ENCODE peak calls at places on chromosome 4, in nine cellular contexts. One of them, this sample, is unnamed.

GRCh38 chr4:163748474-163748873 is 254.0 kb downstream of the TMA16 start:
- DNase-seq in Peyer's patch: no peak
- DNase-seq in ACHN: no peak
- DNase-seq in mucosa of descending colon: no peak
- DNase-seq in stimulated activated CD4-positive, alpha-beta T cell treated with anti-CD3 and anti-CD28 coated beads, Interleukin-1b, Interleukin-23, amount 100 ng/mL, for 4 hours: no peak
- DNase-seq in endothelial cell: no peak
- DNase-seq in D341Med: peak; percentile 61
- DNase-seq in T-helper 2 cell: no peak
- DNase-seq in Caki2: peak; percentile 13
- DNase-seq in this sample: no peak

GRCh38 chr4:21769404-21770147 is 179.0 kb downstream of the KCNIP4 start:
- DNase-seq in Caki2: peak; percentile 71
- DNase-seq in stimulated activated CD4-positive, alpha-beta T cell treated with anti-CD3 and anti-CD28 coated beads, Interleukin-1b, Interleukin-23, amount 100 ng/mL, for 4 hours: no peak
- DNase-seq in endothelial cell: no peak
- DNase-seq in T-helper 2 cell: no peak
- DNase-seq in D341Med: no peak
- DNase-seq in ACHN: peak; percentile 44
- DNase-seq in mucosa of descending colon: no peak
- DNase-seq in Peyer's patch: no peak
- DNase-seq in this sample: no peak

GRCh38 chr4:141039156-141039555 is 94.1 kb downstream of the RNF150 start:
- DNase-seq in D341Med: no peak
- DNase-seq in ACHN: no peak
- DNase-seq in Caki2: no peak
- DNase-seq in stimulated activated CD4-positive, alpha-beta T cell treated with anti-CD3 and anti-CD28 coated beads, Interleukin-1b, Interleukin-23, amount 100 ng/mL, for 4 hours: no peak
- DNase-seq in Peyer's patch: no peak
- DNase-seq in mucosa of descending colon: no peak
- DNase-seq in endothelial cell: no peak
- DNase-seq in T-helper 2 cell: no peak
- DNase-seq in this sample: no peak

GRCh38 chr4:621296-622070 is 3.9 kb upstream of the PDE6B start:
- DNase-seq in mucosa of descending colon: no peak
- DNase-seq in T-helper 2 cell: no peak
- DNase-seq in Caki2: no peak
- DNase-seq in D341Med: no peak
- DNase-seq in Peyer's patch: no peak
- DNase-seq in ACHN: no peak
- DNase-seq in stimulated activated CD4-positive, alpha-beta T cell treated with anti-CD3 and anti-CD28 coated beads, Interleukin-1b, Interleukin-23, amount 100 ng/mL, for 4 hours: no peak
- DNase-seq in endothelial cell: no peak
- DNase-seq in this sample: no peak

GRCh38 chr4:144578681-144579080 is 67.3 kb upstream of the HHIP start:
- DNase-seq in Caki2: no peak
- DNase-seq in ACHN: no peak
- DNase-seq in T-helper 2 cell: no peak
- DNase-seq in mucosa of descending colon: no peak
- DNase-seq in stimulated activated CD4-positive, alpha-beta T cell treated with anti-CD3 and anti-CD28 coated beads, Interleukin-1b, Interleukin-23, amount 100 ng/mL, for 4 hours: no peak
- DNase-seq in Peyer's patch: no peak
- DNase-seq in D341Med: no peak
- DNase-seq in endothelial cell: no peak
- DNase-seq in this sample: no peak

GRCh38 chr4:31239886-31240285 is 519.7 kb downstream of the PCDH7 start:
- DNase-seq in D341Med: no peak
- DNase-seq in T-helper 2 cell: no peak
- DNase-seq in Caki2: no peak
- DNase-seq in stimulated activated CD4-positive, alpha-beta T cell treated with anti-CD3 and anti-CD28 coated beads, Interleukin-1b, Interleukin-23, amount 100 ng/mL, for 4 hours: no peak
- DNase-seq in Peyer's patch: no peak
- DNase-seq in endothelial cell: no peak
- DNase-seq in mucosa of descending colon: no peak
- DNase-seq in ACHN: no peak
- DNase-seq in this sample: no peak

GRCh38 chr4:6188687-6189305 is 11.6 kb downstream of the JAKMIP1 start:
- DNase-seq in Peyer's patch: no peak
- DNase-seq in stimulated activated CD4-positive, alpha-beta T cell treated with anti-CD3 and anti-CD28 coated beads, Interleukin-1b, Interleukin-23, amount 100 ng/mL, for 4 hours: no peak
- DNase-seq in mucosa of descending colon: no peak
- DNase-seq in T-helper 2 cell: no peak
- DNase-seq in D341Med: no peak
- DNase-seq in endothelial cell: no peak
- DNase-seq in Caki2: no peak
- DNase-seq in ACHN: no peak
- DNase-seq in this sample: no peak

GRCh38 chr4:126530996-126531585 is 1101.7 kb upstream of the INTU start:
- DNase-seq in Peyer's patch: no peak
- DNase-seq in Caki2: no peak
- DNase-seq in D341Med: no peak
- DNase-seq in ACHN: no peak
- DNase-seq in stimulated activated CD4-positive, alpha-beta T cell treated with anti-CD3 and anti-CD28 coated beads, Interleukin-1b, Interleukin-23, amount 100 ng/mL, for 4 hours: no peak
- DNase-seq in T-helper 2 cell: no peak
- DNase-seq in mucosa of descending colon: no peak
- DNase-seq in endothelial cell: no peak
- DNase-seq in this sample: no peak

GRCh38 chr4:26141101-26141830 is 179.5 kb upstream of the RBPJ start:
- DNase-seq in mucosa of descending colon: peak; percentile 53
- DNase-seq in stimulated activated CD4-positive, alpha-beta T cell treated with anti-CD3 and anti-CD28 coated beads, Interleukin-1b, Interleukin-23, amount 100 ng/mL, for 4 hours: no peak
- DNase-seq in T-helper 2 cell: no peak
- DNase-seq in D341Med: no peak
- DNase-seq in Peyer's patch: no peak
- DNase-seq in Caki2: no peak
- DNase-seq in ACHN: no peak
- DNase-seq in endothelial cell: no peak
- DNase-seq in this sample: no peak

GRCh38 chr4:141080668-141081067 is 52.6 kb downstream of the RNF150 start:
- DNase-seq in Peyer's patch: no peak
- DNase-seq in stimulated activated CD4-positive, alpha-beta T cell treated with anti-CD3 and anti-CD28 coated beads, Interleukin-1b, Interleukin-23, amount 100 ng/mL, for 4 hours: no peak
- DNase-seq in T-helper 2 cell: no peak
- DNase-seq in Caki2: no peak
- DNase-seq in ACHN: no peak
- DNase-seq in D341Med: no peak
- DNase-seq in endothelial cell: no peak
- DNase-seq in mucosa of descending colon: no peak
- DNase-seq in this sample: no peak

GRCh38 chr4:140595065-140595464 is 26.3 kb upstream of the UCP1 start:
- DNase-seq in T-helper 2 cell: peak; percentile 74
- DNase-seq in D341Med: peak; percentile 58
- DNase-seq in Peyer's patch: no peak
- DNase-seq in ACHN: peak; percentile 19
- DNase-seq in stimulated activated CD4-positive, alpha-beta T cell treated with anti-CD3 and anti-CD28 coated beads, Interleukin-1b, Interleukin-23, amount 100 ng/mL, for 4 hours: no peak
- DNase-seq in endothelial cell: no peak
- DNase-seq in mucosa of descending colon: no peak
- DNase-seq in Caki2: peak; percentile 30
- DNase-seq in this sample: no peak

GRCh38 chr4:82499705-82500104 is 62.1 kb downstream of the TMEM150C start:
- DNase-seq in D341Med: no peak
- DNase-seq in T-helper 2 cell: no peak
- DNase-seq in Caki2: no peak
- DNase-seq in stimulated activated CD4-positive, alpha-beta T cell treated with anti-CD3 and anti-CD28 coated beads, Interleukin-1b, Interleukin-23, amount 100 ng/mL, for 4 hours: no peak
- DNase-seq in ACHN: no peak
- DNase-seq in Peyer's patch: no peak
- DNase-seq in mucosa of descending colon: no peak
- DNase-seq in endothelial cell: no peak
- DNase-seq in this sample: no peak

GRCh38 chr4:104418313-104418712 is 76.4 kb downstream of the CXXC4 start:
- DNase-seq in Caki2: no peak
- DNase-seq in ACHN: no peak
- DNase-seq in mucosa of descending colon: no peak
- DNase-seq in Peyer's patch: no peak
- DNase-seq in stimulated activated CD4-positive, alpha-beta T cell treated with anti-CD3 and anti-CD28 coated beads, Interleukin-1b, Interleukin-23, amount 100 ng/mL, for 4 hours: no peak
- DNase-seq in T-helper 2 cell: no peak
- DNase-seq in D341Med: no peak
- DNase-seq in endothelial cell: no peak
- DNase-seq in this sample: no peak

GRCh38 chr4:184843984-184844554 is 18.3 kb upstream of the ACSL1 start:
- DNase-seq in D341Med: no peak
- DNase-seq in mucosa of descending colon: no peak
- DNase-seq in endothelial cell: no peak
- DNase-seq in stimulated activated CD4-positive, alpha-beta T cell treated with anti-CD3 and anti-CD28 coated beads, Interleukin-1b, Interleukin-23, amount 100 ng/mL, for 4 hours: no peak
- DNase-seq in T-helper 2 cell: peak; percentile 32
- DNase-seq in Caki2: no peak
- DNase-seq in Peyer's patch: no peak
- DNase-seq in ACHN: no peak
- DNase-seq in this sample: no peak

GRCh38 chr4:142721187-142721586 is 124.9 kb downstream of the INPP4B start:
- DNase-seq in stimulated activated CD4-positive, alpha-beta T cell treated with anti-CD3 and anti-CD28 coated beads, Interleukin-1b, Interleukin-23, amount 100 ng/mL, for 4 hours: no peak
- DNase-seq in Peyer's patch: no peak
- DNase-seq in D341Med: no peak
- DNase-seq in Caki2: peak; percentile 10
- DNase-seq in endothelial cell: no peak
- DNase-seq in ACHN: no peak
- DNase-seq in mucosa of descending colon: no peak
- DNase-seq in T-helper 2 cell: no peak
- DNase-seq in this sample: no peak

GRCh38 chr4:126710935-126711334 is 921.8 kb upstream of the INTU start:
- DNase-seq in Peyer's patch: no peak
- DNase-seq in T-helper 2 cell: no peak
- DNase-seq in Caki2: no peak
- DNase-seq in ACHN: no peak
- DNase-seq in mucosa of descending colon: no peak
- DNase-seq in endothelial cell: no peak
- DNase-seq in stimulated activated CD4-positive, alpha-beta T cell treated with anti-CD3 and anti-CD28 coated beads, Interleukin-1b, Interleukin-23, amount 100 ng/mL, for 4 hours: no peak
- DNase-seq in D341Med: no peak
- DNase-seq in this sample: no peak

GRCh38 chr4:3880595-3881120 is 114.5 kb downstream of the ADRA2C start:
- DNase-seq in endothelial cell: peak; percentile 90
- DNase-seq in stimulated activated CD4-positive, alpha-beta T cell treated with anti-CD3 and anti-CD28 coated beads, Interleukin-1b, Interleukin-23, amount 100 ng/mL, for 4 hours: peak; percentile 69
- DNase-seq in D341Med: peak; percentile 89
- DNase-seq in T-helper 2 cell: peak; percentile 61
- DNase-seq in Caki2: peak; percentile 64
- DNase-seq in ACHN: peak; percentile 58
- DNase-seq in mucosa of descending colon: peak; percentile 65
- DNase-seq in Peyer's patch: peak; percentile 59
- DNase-seq in this sample: peak; percentile 58

GRCh38 chr4:2570551-2571222 is 34.2 kb downstream of the FAM193A start:
- DNase-seq in endothelial cell: no peak
- DNase-seq in stimulated activated CD4-positive, alpha-beta T cell treated with anti-CD3 and anti-CD28 coated beads, Interleukin-1b, Interleukin-23, amount 100 ng/mL, for 4 hours: peak; percentile 24
- DNase-seq in T-helper 2 cell: peak; percentile 36
- DNase-seq in D341Med: no peak
- DNase-seq in mucosa of descending colon: no peak
- DNase-seq in Caki2: no peak
- DNase-seq in ACHN: no peak
- DNase-seq in Peyer's patch: no peak
- DNase-seq in this sample: no peak

GRCh38 chr4:8606476-8606875 is 13.9 kb downstream of the CPZ start:
- DNase-seq in Caki2: no peak
- DNase-seq in Peyer's patch: no peak
- DNase-seq in mucosa of descending colon: no peak
- DNase-seq in stimulated activated CD4-positive, alpha-beta T cell treated with anti-CD3 and anti-CD28 coated beads, Interleukin-1b, Interleukin-23, amount 100 ng/mL, for 4 hours: no peak
- DNase-seq in ACHN: no peak
- DNase-seq in endothelial cell: no peak
- DNase-seq in D341Med: no peak
- DNase-seq in T-helper 2 cell: no peak
- DNase-seq in this sample: no peak

GRCh38 chr4:100762738-100763137 is 244.9 kb upstream of the EMCN start:
- DNase-seq in Caki2: no peak
- DNase-seq in T-helper 2 cell: no peak
- DNase-seq in ACHN: no peak
- DNase-seq in endothelial cell: no peak
- DNase-seq in mucosa of descending colon: no peak
- DNase-seq in D341Med: no peak
- DNase-seq in Peyer's patch: no peak
- DNase-seq in stimulated activated CD4-positive, alpha-beta T cell treated with anti-CD3 and anti-CD28 coated beads, Interleukin-1b, Interleukin-23, amount 100 ng/mL, for 4 hours: no peak
- DNase-seq in this sample: no peak

GRCh38 chr4:184818216-184818564 is 7.6 kb downstream of the ACSL1 start:
- DNase-seq in stimulated activated CD4-positive, alpha-beta T cell treated with anti-CD3 and anti-CD28 coated beads, Interleukin-1b, Interleukin-23, amount 100 ng/mL, for 4 hours: no peak
- DNase-seq in endothelial cell: no peak
- DNase-seq in Caki2: no peak
- DNase-seq in D341Med: no peak
- DNase-seq in mucosa of descending colon: no peak
- DNase-seq in T-helper 2 cell: no peak
- DNase-seq in ACHN: no peak
- DNase-seq in Peyer's patch: peak; percentile 35
- DNase-seq in this sample: no peak

GRCh38 chr4:86033171-86033570 is 326.7 kb downstream of the MAPK10 start:
- DNase-seq in T-helper 2 cell: no peak
- DNase-seq in mucosa of descending colon: no peak
- DNase-seq in D341Med: no peak
- DNase-seq in Caki2: no peak
- DNase-seq in Peyer's patch: no peak
- DNase-seq in ACHN: no peak
- DNase-seq in endothelial cell: no peak
- DNase-seq in stimulated activated CD4-positive, alpha-beta T cell treated with anti-CD3 and anti-CD28 coated beads, Interleukin-1b, Interleukin-23, amount 100 ng/mL, for 4 hours: no peak
- DNase-seq in this sample: no peak

GRCh38 chr4:139732991-139733555 is 67.5 kb downstream of the MGST2 start:
- DNase-seq in T-helper 2 cell: no peak
- DNase-seq in endothelial cell: no peak
- DNase-seq in D341Med: no peak
- DNase-seq in stimulated activated CD4-positive, alpha-beta T cell treated with anti-CD3 and anti-CD28 coated beads, Interleukin-1b, Interleukin-23, amount 100 ng/mL, for 4 hours: no peak
- DNase-seq in Caki2: no peak
- DNase-seq in mucosa of descending colon: no peak
- DNase-seq in ACHN: no peak
- DNase-seq in Peyer's patch: no peak
- DNase-seq in this sample: no peak

GRCh38 chr4:173505924-173506779 is 23.9 kb downstream of the HAND2 start:
- DNase-seq in ACHN: peak; percentile 49
- DNase-seq in Peyer's patch: no peak
- DNase-seq in Caki2: no peak
- DNase-seq in mucosa of descending colon: no peak
- DNase-seq in T-helper 2 cell: peak; percentile 45
- DNase-seq in endothelial cell: peak; percentile 77
- DNase-seq in stimulated activated CD4-positive, alpha-beta T cell treated with anti-CD3 and anti-CD28 coated beads, Interleukin-1b, Interleukin-23, amount 100 ng/mL, for 4 hours: no peak
- DNase-seq in D341Med: peak; percentile 87
- DNase-seq in this sample: no peak

GRCh38 chr4:109873791-109874514 is 26.0 kb downstream of the LRIT3 start:
- DNase-seq in Peyer's patch: no peak
- DNase-seq in T-helper 2 cell: no peak
- DNase-seq in mucosa of descending colon: no peak
- DNase-seq in Caki2: no peak
- DNase-seq in stimulated activated CD4-positive, alpha-beta T cell treated with anti-CD3 and anti-CD28 coated beads, Interleukin-1b, Interleukin-23, amount 100 ng/mL, for 4 hours: no peak
- DNase-seq in endothelial cell: no peak
- DNase-seq in D341Med: no peak
- DNase-seq in ACHN: no peak
- DNase-seq in this sample: no peak

GRCh38 chr4:182103614-182104319 is 139.4 kb upstream of the TENM3 start:
- DNase-seq in stimulated activated CD4-positive, alpha-beta T cell treated with anti-CD3 and anti-CD28 coated beads, Interleukin-1b, Interleukin-23, amount 100 ng/mL, for 4 hours: no peak
- DNase-seq in ACHN: peak; percentile 8
- DNase-seq in D341Med: no peak
- DNase-seq in T-helper 2 cell: no peak
- DNase-seq in mucosa of descending colon: no peak
- DNase-seq in endothelial cell: no peak
- DNase-seq in Peyer's patch: no peak
- DNase-seq in Caki2: peak; percentile 25
- DNase-seq in this sample: no peak

GRCh38 chr4:145935253-145936141 is 3.1 kb downstream of the ZNF827 start:
- DNase-seq in T-helper 2 cell: peak; percentile 46
- DNase-seq in Peyer's patch: peak; percentile 55
- DNase-seq in ACHN: peak; percentile 24
- DNase-seq in mucosa of descending colon: peak; percentile 64
- DNase-seq in D341Med: peak; percentile 38
- DNase-seq in stimulated activated CD4-positive, alpha-beta T cell treated with anti-CD3 and anti-CD28 coated beads, Interleukin-1b, Interleukin-23, amount 100 ng/mL, for 4 hours: no peak
- DNase-seq in Caki2: peak; percentile 22
- DNase-seq in endothelial cell: peak; percentile 26
- DNase-seq in this sample: no peak

GRCh38 chr4:38189445-38189844 is 229.2 kb downstream of the PTTG2 start:
- DNase-seq in T-helper 2 cell: no peak
- DNase-seq in Peyer's patch: no peak
- DNase-seq in Caki2: peak; percentile 83
- DNase-seq in ACHN: peak; percentile 72
- DNase-seq in endothelial cell: no peak
- DNase-seq in mucosa of descending colon: no peak
- DNase-seq in stimulated activated CD4-positive, alpha-beta T cell treated with anti-CD3 and anti-CD28 coated beads, Interleukin-1b, Interleukin-23, amount 100 ng/mL, for 4 hours: no peak
- DNase-seq in D341Med: no peak
- DNase-seq in this sample: no peak

GRCh38 chr4:99028187-99028586 is 32.7 kb downstream of the METAP1 start:
- DNase-seq in D341Med: no peak
- DNase-seq in Peyer's patch: no peak
- DNase-seq in Caki2: peak; percentile 13
- DNase-seq in endothelial cell: no peak
- DNase-seq in stimulated activated CD4-positive, alpha-beta T cell treated with anti-CD3 and anti-CD28 coated beads, Interleukin-1b, Interleukin-23, amount 100 ng/mL, for 4 hours: no peak
- DNase-seq in T-helper 2 cell: no peak
- DNase-seq in mucosa of descending colon: no peak
- DNase-seq in ACHN: peak; percentile 18
- DNase-seq in this sample: no peak

GRCh38 chr4:140052050-140052449 is 101.9 kb downstream of the MAML3 start:
- DNase-seq in stimulated activated CD4-positive, alpha-beta T cell treated with anti-CD3 and anti-CD28 coated beads, Interleukin-1b, Interleukin-23, amount 100 ng/mL, for 4 hours: peak; percentile 16
- DNase-seq in D341Med: peak; percentile 57
- DNase-seq in ACHN: peak; percentile 25
- DNase-seq in endothelial cell: peak; percentile 15
- DNase-seq in T-helper 2 cell: peak; percentile 53
- DNase-seq in mucosa of descending colon: no peak
- DNase-seq in Peyer's patch: no peak
- DNase-seq in Caki2: no peak
- DNase-seq in this sample: no peak

GRCh38 chr4:169619518-169619957 is 840 bp upstream of the CLCN3 start:
- DNase-seq in mucosa of descending colon: peak; percentile 58
- DNase-seq in endothelial cell: peak; percentile 20
- DNase-seq in Peyer's patch: peak; percentile 75
- DNase-seq in Caki2: peak; percentile 53
- DNase-seq in T-helper 2 cell: peak; percentile 72
- DNase-seq in stimulated activated CD4-positive, alpha-beta T cell treated with anti-CD3 and anti-CD28 coated beads, Interleukin-1b, Interleukin-23, amount 100 ng/mL, for 4 hours: no peak
- DNase-seq in ACHN: peak; percentile 77
- DNase-seq in D341Med: peak; percentile 60
- DNase-seq in this sample: peak; percentile 40